ENCODE peak calls at places on chromosomes 2 and 18, in seven cellular contexts. I, U, M, J, Q, Y and F are unnamed samples.
A peak's percentile ranks its signal among the peaks of the same experiment; 100 is the strongest.

GRCh38 chr18:63040788-63041410 is 278.7 kb downstream of the BCL2 start:
- DNase-seq in I (no peak), U (peak; percentile 55), M (no peak), J (no peak), Q (no peak), Y (no peak), F (no peak)

GRCh38 chr2:218217366-218218309 is 649 bp downstream of the ARPC2 start:
- DNase-seq in I (peak; percentile 88), U (no peak), M (peak; percentile 91), J (peak; percentile 73), Q (peak; percentile 63), Y (peak; percentile 59), F (peak; percentile 84)

GRCh38 chr2:67399831-67400489 is 2.8 kb downstream of the ETAA1 start:
- DNase-seq in I (no peak), U (no peak), M (no peak), J (no peak), Q (no peak), Y (no peak), F (no peak)

GRCh38 chr2:216392018-216392562 is 19.8 kb upstream of the MARCHF4 start:
- DNase-seq in I (no peak), U (no peak), M (no peak), J (no peak), Q (no peak), Y (no peak), F (no peak)

GRCh38 chr18:44552706-44553105 is 128.0 kb upstream of the SETBP1 start:
- DNase-seq in I (no peak), U (no peak), M (no peak), J (no peak), Q (no peak), Y (no peak), F (no peak)

GRCh38 chr2:156999657-157000056 is 257.8 kb upstream of the GALNT5 start:
- DNase-seq in I (no peak), U (no peak), M (no peak), J (no peak), Q (no peak), Y (peak; percentile 39), F (no peak)

GRCh38 chr2:148645925-148646559 is 1.5 kb downstream of the EPC2 start:
- DNase-seq in I (no peak), U (no peak), M (no peak), J (peak; percentile 66), Q (peak; percentile 70), Y (peak; percentile 41), F (no peak)

GRCh38 chr18:46676162-46676830 is 19.3 kb upstream of the LOXHD1 start:
- DNase-seq in I (no peak), U (no peak), M (no peak), J (no peak), Q (no peak), Y (no peak), F (no peak)

GRCh38 chr18:8615397-8616025 is 6.3 kb downstream of the RAB12 start:
- DNase-seq in I (no peak), U (no peak), M (no peak), J (no peak), Q (no peak), Y (no peak), F (no peak)

GRCh38 chr2:5696351-5696740 is 4.2 kb downstream of the SOX11 start:
- DNase-seq in I (no peak), U (peak; percentile 19), M (no peak), J (no peak), Q (no peak), Y (no peak), F (peak; percentile 71)

GRCh38 chr2:202034249-202035088 is 814 bp downstream of the FZD7 start:
- DNase-seq in I (peak; percentile 82), U (no peak), M (peak; percentile 76), J (peak; percentile 33), Q (peak; percentile 6), Y (no peak), F (peak; percentile 82)

GRCh38 chr2:69387770-69388481 is 899 bp upstream of the GFPT1 start:
- DNase-seq in I (no peak), U (no peak), M (no peak), J (no peak), Q (no peak), Y (no peak), F (no peak)

GRCh38 chr2:182496596-182496995 is 69.8 kb upstream of the PDE1A start:
- DNase-seq in I (no peak), U (no peak), M (no peak), J (no peak), Q (no peak), Y (no peak), F (no peak)

GRCh38 chr2:74530239-74531161 is 767 bp downstream of the HTRA2 start:
- DNase-seq in I (peak; percentile 85), U (no peak), M (peak; percentile 77), J (peak; percentile 62), Q (peak; percentile 31), Y (peak; percentile 41), F (peak; percentile 84)

GRCh38 chr2:79723830-79724229 is 211.0 kb downstream of the CTNNA2 start:
- DNase-seq in I (no peak), U (no peak), M (no peak), J (no peak), Q (no peak), Y (no peak), F (no peak)

GRCh38 chr2:98701230-98701629 is 29.7 kb downstream of the MGAT4A start:
- DNase-seq in I (no peak), U (no peak), M (no peak), J (no peak), Q (no peak), Y (no peak), F (no peak)

GRCh38 chr2:133456971-133457370 is 111.3 kb downstream of the NCKAP5 start:
- DNase-seq in I (no peak), U (no peak), M (no peak), J (no peak), Q (no peak), Y (no peak), F (no peak)

GRCh38 chr2:133456156-133456555 is 112.1 kb downstream of the NCKAP5 start:
- DNase-seq in I (no peak), U (no peak), M (no peak), J (no peak), Q (no peak), Y (no peak), F (no peak)

GRCh38 chr2:133458280-133458679 is 110.0 kb downstream of the NCKAP5 start:
- DNase-seq in I (no peak), U (no peak), M (no peak), J (no peak), Q (no peak), Y (no peak), F (no peak)

GRCh38 chr2:133459590-133459989 is 108.7 kb downstream of the NCKAP5 start:
- DNase-seq in I (no peak), U (no peak), M (no peak), J (no peak), Q (no peak), Y (no peak), F (no peak)

DNA sequence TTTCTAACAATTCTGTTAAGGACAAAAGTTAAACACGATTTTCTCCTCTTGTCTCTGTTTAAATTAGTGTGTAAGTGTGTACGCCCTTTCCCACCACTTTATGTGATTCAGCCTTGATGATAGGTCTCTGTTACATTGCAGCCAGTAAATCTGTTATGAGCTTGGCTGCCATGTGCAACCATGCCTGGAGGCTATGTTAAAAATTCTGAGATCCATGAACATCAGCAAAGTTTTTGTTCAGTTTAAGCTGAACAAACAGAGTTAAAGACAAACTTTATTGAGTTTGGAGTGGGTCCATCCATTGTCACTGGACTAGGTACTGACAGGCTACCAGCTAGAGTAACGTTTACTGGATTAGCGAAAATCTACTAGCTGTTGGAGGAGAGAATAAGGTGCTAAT is 110.4 kb downstream of the NCKAP5 start:
- DNase-seq in I (no peak), U (no peak), M (no peak), J (no peak), Q (no peak), Y (no peak), F (no peak)
- H3K4me1 ChIP-seq in I (no peaks in the 10 kb centered on the region), U (no peaks in the 10 kb centered on the region), M (no peaks in the 10 kb centered on the region), J (no peaks in the 10 kb centered on the region), Q (no peaks in the 10 kb centered on the region), Y (no peaks in the 10 kb centered on the region), F (no peaks in the 10 kb centered on the region)

GRCh38 chr2:17590342-17590911 is 49.9 kb downstream of the VSNL1 start:
- DNase-seq in I (no peak), U (no peak), M (no peak), J (no peak), Q (no peak), Y (no peak), F (no peak)

GRCh38 chr2:17587469-17587868 is 47.0 kb downstream of the VSNL1 start:
- DNase-seq in I (no peak), U (no peak), M (no peak), J (no peak), Q (no peak), Y (no peak), F (no peak)

GRCh38 chr2:17589406-17590035 is 49.0 kb downstream of the VSNL1 start:
- DNase-seq in I (no peak), U (no peak), M (no peak), J (no peak), Q (no peak), Y (no peak), F (no peak)

GRCh38 chr2:17584689-17585088 is 44.2 kb downstream of the VSNL1 start:
- DNase-seq in I (no peak), U (no peak), M (no peak), J (no peak), Q (no peak), Y (no peak), F (no peak)

GRCh38 chr2:17588031-17588430 is 47.5 kb downstream of the VSNL1 start:
- DNase-seq in I (no peak), U (no peak), M (no peak), J (no peak), Q (no peak), Y (no peak), F (no peak)
- H3K4me1 ChIP-seq in I (no peaks in the 10 kb centered on the region), U (peaks cover 10% of the 10 kb centered on the region), M (no peaks in the 10 kb centered on the region), J (no peaks in the 10 kb centered on the region), Q (no peaks in the 10 kb centered on the region), Y (peaks cover 5% of the 10 kb centered on the region), F (no peaks in the 10 kb centered on the region)

GRCh38 chr2:110873056-110873502 is 140.7 kb downstream of the ACOXL start:
- DNase-seq in I (no peak), U (peak; percentile 89), M (no peak), J (no peak), Q (no peak), Y (no peak), F (no peak)
- H3K4me1 ChIP-seq in I (no peaks in the 10 kb centered on the region), U (no peaks in the 10 kb centered on the region), M (no peaks in the 10 kb centered on the region), J (no peaks in the 10 kb centered on the region), Q (peaks cover 12% of the 10 kb centered on the region), Y (no peaks in the 10 kb centered on the region), F (peaks cover 12% of the 10 kb centered on the region)

DNA sequence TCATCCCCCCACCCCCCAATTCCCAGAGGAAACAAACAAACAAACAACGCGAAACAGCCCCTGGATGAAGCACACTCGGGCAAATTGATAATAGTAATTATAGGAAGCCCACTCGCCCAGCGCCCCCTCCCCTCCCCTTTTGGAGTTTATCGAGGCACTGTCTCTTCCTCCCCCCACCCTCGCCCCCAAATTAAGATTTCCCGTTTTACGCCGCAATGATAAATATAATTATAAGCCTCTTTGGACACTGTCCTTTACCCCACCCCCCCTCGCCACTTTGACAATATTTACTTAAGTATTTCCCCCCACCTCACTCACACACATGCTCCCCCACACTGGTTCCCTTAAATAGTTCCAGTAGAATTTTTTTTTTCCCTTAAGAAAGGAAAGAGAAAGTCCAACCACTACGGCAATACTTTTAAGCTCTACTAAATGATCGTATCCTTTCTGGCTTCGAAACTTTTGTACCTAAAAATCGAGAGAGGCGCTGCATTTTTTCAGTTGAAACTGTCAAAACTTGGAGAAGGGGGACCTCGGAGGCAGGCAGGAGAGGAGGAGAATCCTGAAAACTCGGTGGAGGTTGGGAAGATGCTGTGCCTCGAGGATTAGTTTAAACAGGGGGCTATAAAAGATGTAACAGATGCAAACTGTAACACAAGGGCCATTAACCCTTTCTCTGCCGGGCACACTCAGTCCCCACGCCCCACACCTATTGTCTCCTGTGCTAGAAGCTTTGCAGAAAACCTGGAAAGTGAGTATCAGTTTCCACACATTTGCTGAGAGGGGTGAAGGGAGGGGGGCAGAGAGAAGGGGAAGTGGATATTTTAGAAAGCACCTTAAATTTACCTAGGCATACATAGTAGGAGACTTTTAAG is 1.9 kb downstream of the ZEB2 start:
- DNase-seq in I (no peak), U (no peak), M (no peak), J (no peak), Q (no peak), Y (no peak), F (no peak)
- H3K4me1 ChIP-seq in I (no peaks in the 10 kb centered on the region), U (peaks cover 35% of the 10 kb centered on the region), M (peaks cover 4% of the 10 kb centered on the region), J (no peaks in the 10 kb centered on the region), Q (peaks cover 41% of the 10 kb centered on the region), Y (peaks cover 63% of the 10 kb centered on the region), F (peaks cover 40% of the 10 kb centered on the region)